ENCODE peak calls at places on chromosome 3, in nine cellular contexts. One of them, this sample, is unnamed.
A peak's percentile ranks its signal among the peaks of the same experiment; 100 is the strongest.

GRCh38 chr3:5095879-5096278 is 26.2 kb upstream of the ARL8B start:
- DNase-seq in GM23338: peak; percentile 78
- DNase-seq in GM23248: peak; percentile 38
- DNase-seq in PC-3: no peak
- DNase-seq in hepatocyte: peak; percentile 65
- DNase-seq in HCT116: no peak
- DNase-seq in SK-N-SH: peak; percentile 90
- DNase-seq in OCI-LY7: no peak
- DNase-seq in MM.1S: no peak
- DNase-seq in this sample: peak; percentile 61

GRCh38 chr3:129650256-129650872 is 43.9 kb upstream of the PLXND1 start:
- DNase-seq in GM23338: peak; percentile 91
- DNase-seq in GM23248: peak; percentile 93
- DNase-seq in PC-3: peak; percentile 77
- DNase-seq in hepatocyte: peak; percentile 77
- DNase-seq in HCT116: peak; percentile 65
- DNase-seq in SK-N-SH: peak; percentile 58
- DNase-seq in OCI-LY7: peak; percentile 70
- DNase-seq in MM.1S: peak; percentile 43
- DNase-seq in this sample: peak; percentile 75

GRCh38 chr3:25143356-25143704 is 284.7 kb upstream of the RARB start:
- DNase-seq in GM23338: peak; percentile 17
- DNase-seq in GM23248: no peak
- DNase-seq in PC-3: no peak
- DNase-seq in hepatocyte: no peak
- DNase-seq in HCT116: no peak
- DNase-seq in SK-N-SH: no peak
- DNase-seq in OCI-LY7: no peak
- DNase-seq in MM.1S: no peak
- DNase-seq in this sample: no peak

GRCh38 chr3:34387831-34388564 is 589.6 kb downstream of the PDCD6IP start:
- DNase-seq in GM23338: peak; percentile 56
- DNase-seq in GM23248: no peak
- DNase-seq in PC-3: peak; percentile 6
- DNase-seq in hepatocyte: no peak
- DNase-seq in HCT116: no peak
- DNase-seq in SK-N-SH: no peak
- DNase-seq in OCI-LY7: no peak
- DNase-seq in MM.1S: no peak
- DNase-seq in this sample: no peak

GRCh38 chr3:195162033-195162669 is 108.8 kb downstream of the XXYLT1 start:
- DNase-seq in GM23338: no peak
- DNase-seq in GM23248: no peak
- DNase-seq in PC-3: no peak
- DNase-seq in hepatocyte: no peak
- DNase-seq in HCT116: no peak
- DNase-seq in SK-N-SH: peak; percentile 83
- DNase-seq in OCI-LY7: peak; percentile 64
- DNase-seq in MM.1S: peak; percentile 59
- DNase-seq in this sample: no peak

GRCh38 chr3:17672506-17672905 is 69.9 kb downstream of the TBC1D5 start:
- DNase-seq in GM23338: no peak
- DNase-seq in GM23248: peak; percentile 20
- DNase-seq in PC-3: no peak
- DNase-seq in hepatocyte: no peak
- DNase-seq in HCT116: no peak
- DNase-seq in SK-N-SH: peak; percentile 22
- DNase-seq in OCI-LY7: no peak
- DNase-seq in MM.1S: no peak
- DNase-seq in this sample: no peak

GRCh38 chr3:37320276-37320675 is 145.9 kb upstream of the LRRFIP2 start:
- DNase-seq in GM23338: no peak
- DNase-seq in GM23248: no peak
- DNase-seq in PC-3: no peak
- DNase-seq in hepatocyte: no peak
- DNase-seq in HCT116: no peak
- DNase-seq in SK-N-SH: no peak
- DNase-seq in OCI-LY7: no peak
- DNase-seq in MM.1S: no peak
- DNase-seq in this sample: no peak

GRCh38 chr3:194874783-194875182 is 189.1 kb downstream of the FAM43A start:
- DNase-seq in GM23338: no peak
- DNase-seq in GM23248: no peak
- DNase-seq in PC-3: no peak
- DNase-seq in hepatocyte: no peak
- DNase-seq in HCT116: no peak
- DNase-seq in SK-N-SH: no peak
- DNase-seq in OCI-LY7: no peak
- DNase-seq in MM.1S: no peak
- DNase-seq in this sample: no peak

GRCh38 chr3:137767146-137768020 is 3.3 kb downstream of the SOX14 start:
- DNase-seq in GM23338: peak; percentile 94
- DNase-seq in GM23248: no peak
- DNase-seq in PC-3: no peak
- DNase-seq in hepatocyte: no peak
- DNase-seq in HCT116: no peak
- DNase-seq in SK-N-SH: peak; percentile 40
- DNase-seq in OCI-LY7: no peak
- DNase-seq in MM.1S: no peak
- DNase-seq in this sample: peak; percentile 93

GRCh38 chr3:131174752-131175151 is 148.1 kb downstream of the NEK11 start:
- DNase-seq in GM23338: no peak
- DNase-seq in GM23248: peak; percentile 9
- DNase-seq in PC-3: peak; percentile 25
- DNase-seq in hepatocyte: no peak
- DNase-seq in HCT116: no peak
- DNase-seq in SK-N-SH: no peak
- DNase-seq in OCI-LY7: peak; percentile 17
- DNase-seq in MM.1S: peak; percentile 77
- DNase-seq in this sample: no peak

GRCh38 chr3:128493221-128494151 is 485 bp upstream of the GATA2 start:
- DNase-seq in GM23338: no peak
- DNase-seq in GM23248: peak; percentile 38
- DNase-seq in PC-3: no peak
- DNase-seq in hepatocyte: no peak
- DNase-seq in HCT116: no peak
- DNase-seq in SK-N-SH: peak; percentile 92
- DNase-seq in OCI-LY7: no peak
- DNase-seq in MM.1S: no peak
- DNase-seq in this sample: peak; percentile 36

GRCh38 chr3:57176045-57176444 is 10.9 kb upstream of the IL17RD start:
- DNase-seq in GM23338: no peak
- DNase-seq in GM23248: no peak
- DNase-seq in PC-3: no peak
- DNase-seq in hepatocyte: no peak
- DNase-seq in HCT116: no peak
- DNase-seq in SK-N-SH: no peak
- DNase-seq in OCI-LY7: no peak
- DNase-seq in MM.1S: no peak
- DNase-seq in this sample: no peak

GRCh38 chr3:121295966-121296365 is 249.8 kb downstream of the POLQ start:
- DNase-seq in GM23338: no peak
- DNase-seq in GM23248: no peak
- DNase-seq in PC-3: peak; percentile 93
- DNase-seq in hepatocyte: no peak
- DNase-seq in HCT116: no peak
- DNase-seq in SK-N-SH: no peak
- DNase-seq in OCI-LY7: no peak
- DNase-seq in MM.1S: no peak
- DNase-seq in this sample: no peak

GRCh38 chr3:31819441-31819840 is 161.6 kb downstream of the OSBPL10 start:
- DNase-seq in GM23338: no peak
- DNase-seq in GM23248: no peak
- DNase-seq in PC-3: no peak
- DNase-seq in hepatocyte: no peak
- DNase-seq in HCT116: no peak
- DNase-seq in SK-N-SH: no peak
- DNase-seq in OCI-LY7: no peak
- DNase-seq in MM.1S: no peak
- DNase-seq in this sample: no peak

GRCh38 chr3:14570089-14570488 is 29.9 kb upstream of the GRIP2 start:
- DNase-seq in GM23338: no peak
- DNase-seq in GM23248: no peak
- DNase-seq in PC-3: no peak
- DNase-seq in hepatocyte: no peak
- DNase-seq in HCT116: no peak
- DNase-seq in SK-N-SH: peak; percentile 87
- DNase-seq in OCI-LY7: peak; percentile 42
- DNase-seq in MM.1S: no peak
- DNase-seq in this sample: no peak

GRCh38 chr3:100981546-100981945 is 11.7 kb downstream of the ABI3BP start:
- DNase-seq in GM23338: no peak
- DNase-seq in GM23248: no peak
- DNase-seq in PC-3: no peak
- DNase-seq in hepatocyte: no peak
- DNase-seq in HCT116: no peak
- DNase-seq in SK-N-SH: no peak
- DNase-seq in OCI-LY7: no peak
- DNase-seq in MM.1S: no peak
- DNase-seq in this sample: no peak
- H2AFZ ChIP-seq in GM23338: no peak overlapping the region
- H2AFZ ChIP-seq in GM23248: no peak overlapping the region
- H2AFZ ChIP-seq in PC-3: no peak overlapping the region
- H2AFZ ChIP-seq in hepatocyte: no peak overlapping the region
- H2AFZ ChIP-seq in HCT116: no peak overlapping the region
- H2AFZ ChIP-seq in SK-N-SH: no peak overlapping the region
- H2AFZ ChIP-seq in OCI-LY7: no peak overlapping the region
- H2AFZ ChIP-seq in MM.1S: no peak overlapping the region
- H2AFZ ChIP-seq in this sample: peak overlapping the region; percentile 38

DNA sequence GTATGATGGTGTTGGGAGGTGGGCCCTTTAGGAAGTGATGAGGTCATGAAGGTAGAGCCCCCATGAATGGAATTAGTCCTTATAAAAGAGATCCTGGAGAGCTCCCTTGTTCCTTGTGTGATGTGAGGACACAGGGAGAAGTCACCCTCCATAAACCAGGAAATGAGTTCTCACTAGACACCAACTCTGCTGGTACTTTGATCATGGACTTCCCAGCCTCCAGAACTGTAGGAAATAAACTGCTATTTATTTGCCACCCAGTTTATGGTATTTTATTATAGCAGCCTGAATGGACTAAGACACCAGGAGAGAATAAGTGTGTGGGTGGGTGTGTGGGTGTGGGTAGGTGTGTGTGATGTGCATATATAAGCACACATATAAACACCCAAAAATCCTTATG is 71.9 kb downstream of the MYH15 start:
- DNase-seq in GM23338: no peak
- DNase-seq in GM23248: no peak
- DNase-seq in PC-3: no peak
- DNase-seq in hepatocyte: no peak
- DNase-seq in HCT116: no peak
- DNase-seq in SK-N-SH: no peak
- DNase-seq in OCI-LY7: no peak
- DNase-seq in MM.1S: no peak
- DNase-seq in this sample: no peak
- TF ChIP-seq EZH2phosphoT487 in GM23338: no peak
- TF ChIP-seq EZH2phosphoT487 in GM23248: no peak
- TF ChIP-seq EZH2phosphoT487 in PC-3: no peak
- TF ChIP-seq EZH2phosphoT487 in hepatocyte: no peak
- TF ChIP-seq EZH2phosphoT487 in HCT116: no peak
- TF ChIP-seq EZH2phosphoT487 in SK-N-SH: no peak
- TF ChIP-seq EZH2phosphoT487 in OCI-LY7: no peak
- TF ChIP-seq EZH2phosphoT487 in MM.1S: no peak
- TF ChIP-seq EZH2phosphoT487 in this sample: no peak

GRCh38 chr3:159609620-159610019 is 379.0 kb upstream of the IL12A start:
- DNase-seq in GM23338: no peak
- DNase-seq in GM23248: no peak
- DNase-seq in PC-3: no peak
- DNase-seq in hepatocyte: no peak
- DNase-seq in HCT116: no peak
- DNase-seq in SK-N-SH: no peak
- DNase-seq in OCI-LY7: no peak
- DNase-seq in MM.1S: no peak
- DNase-seq in this sample: no peak
- H2AFZ ChIP-seq in GM23338: no peak overlapping the region
- H2AFZ ChIP-seq in GM23248: no peak overlapping the region
- H2AFZ ChIP-seq in PC-3: no peak overlapping the region
- H2AFZ ChIP-seq in hepatocyte: no peak overlapping the region
- H2AFZ ChIP-seq in HCT116: no peak overlapping the region
- H2AFZ ChIP-seq in SK-N-SH: no peak overlapping the region
- H2AFZ ChIP-seq in OCI-LY7: no peak overlapping the region
- H2AFZ ChIP-seq in MM.1S: no peak overlapping the region
- H2AFZ ChIP-seq in this sample: no peak overlapping the region

DNA sequence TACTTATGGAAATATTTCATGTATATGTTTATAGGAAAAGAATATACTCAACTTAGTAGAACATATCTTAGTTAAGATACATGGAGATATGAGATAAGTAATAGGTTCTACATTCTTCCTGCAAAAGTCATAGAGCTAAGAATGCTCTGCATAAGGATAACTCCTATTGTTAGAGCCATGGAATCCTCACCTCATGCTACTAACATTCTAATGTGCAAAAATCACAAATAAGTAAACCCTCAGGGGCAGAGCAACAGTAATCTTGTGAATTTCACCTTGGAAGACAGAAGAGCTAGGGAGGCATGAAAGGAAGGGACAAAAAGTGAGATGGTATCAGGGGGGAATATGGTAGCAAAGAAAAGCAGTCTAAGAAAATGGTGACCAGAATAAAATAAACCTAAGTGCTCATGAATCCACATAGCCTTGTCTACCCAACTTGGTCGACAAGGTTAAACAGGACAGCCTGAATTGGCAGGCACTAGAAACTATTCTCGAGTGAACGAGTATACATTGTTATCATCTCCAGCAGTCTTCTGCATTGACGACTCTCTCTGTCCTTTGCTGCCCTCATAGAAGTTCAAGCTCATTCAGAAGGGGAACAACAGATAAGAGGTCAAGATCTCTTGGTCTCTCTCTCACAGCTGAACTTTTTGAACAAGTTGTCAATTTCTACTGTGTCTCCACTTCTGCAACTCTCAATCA is 52.8 kb downstream of the XRN1 start:
- DNase-seq in GM23338: no peak
- DNase-seq in GM23248: no peak
- DNase-seq in PC-3: no peak
- DNase-seq in hepatocyte: no peak
- DNase-seq in HCT116: no peak
- DNase-seq in SK-N-SH: no peak
- DNase-seq in OCI-LY7: no peak
- DNase-seq in MM.1S: no peak
- DNase-seq in this sample: no peak
- TF ChIP-seq EZH2phosphoT487 in GM23338: no peak
- TF ChIP-seq EZH2phosphoT487 in GM23248: no peak
- TF ChIP-seq EZH2phosphoT487 in PC-3: no peak
- TF ChIP-seq EZH2phosphoT487 in hepatocyte: no peak
- TF ChIP-seq EZH2phosphoT487 in HCT116: no peak
- TF ChIP-seq EZH2phosphoT487 in SK-N-SH: no peak
- TF ChIP-seq EZH2phosphoT487 in OCI-LY7: no peak
- TF ChIP-seq EZH2phosphoT487 in MM.1S: no peak
- TF ChIP-seq EZH2phosphoT487 in this sample: no peak

This sample was measured in neural progenitor cell.